ENCODE peak calls at places on chromosome 21, in nine cellular contexts. J, M, P, H, T, F, R, G and Z are unnamed samples.

GRCh38 chr21:46351476-46352155 is 27.7 kb downstream of the PCNT start:
- DNase-seq in R (no peak), F (no peak), T (no peak), H (no peak), P (no peak), G (no peak), J (no peak), M (no peak), Z (no peak)

GRCh38 chr21:42031816-42032215 is 21.7 kb upstream of the ZBTB21 start:
- DNase-seq in T (no peak), H (no peak), F (no peak), G (no peak), J (no peak), M (no peak), R (no peak), P (no peak), Z (no peak)

GRCh38 chr21:33128538-33128937 is 58.6 kb downstream of the OLIG1 start:
- DNase-seq in P (no peak), T (no peak), H (no peak), G (no peak), R (no peak), F (no peak), M (no peak), J (no peak), Z (no peak)

GRCh38 chr21:42769183-42769819 is 110.0 kb downstream of the WDR4 start:
- DNase-seq in G (no peak), H (no peak), J (no peak), F (no peak), P (no peak), M (no peak), T (no peak), R (no peak), Z (no peak)

GRCh38 chr21:42238185-42238934 is 19.4 kb downstream of the ABCG1 start:
- DNase-seq in F (no peak), T (no peak), R (no peak), P (no peak), H (no peak), M (no peak), J (no peak), G (no peak), Z (no peak)

GRCh38 chr21:17501107-17502006 is 11.5 kb upstream of the CXADR start:
- DNase-seq in M (no peak), R (no peak), P (no peak), J (no peak), G (no peak), T (no peak), F (no peak), H (no peak), Z (no peak)

GRCh38 chr21:45069711-45070110 is 4.7 kb upstream of the ADARB1 start:
- DNase-seq in T (no peak), M (no peak), H (no peak), F (no peak), R (no peak), G (no peak), P (no peak), J (no peak), Z (no peak)

GRCh38 chr21:42672699-42673458 is 19.5 kb downstream of the PDE9A start:
- DNase-seq in F (no peak), G (no peak), R (no peak), H (no peak), M (peak; percentile 83), P (no peak), J (peak; percentile 19), T (peak; percentile 62), Z (no peak)

GRCh38 chr21:42441963-42442362 is 38.3 kb downstream of the UBASH3A start:
- DNase-seq in R (no peak), F (no peak), J (no peak), G (no peak), P (no peak), H (no peak), M (no peak), T (no peak), Z (no peak)

GRCh38 chr21:44301093-44301492 is 1.2 kb downstream of the PFKL start:
- DNase-seq in R (no peak), H (no peak), T (no peak), F (no peak), P (no peak), G (no peak), M (no peak), J (no peak), Z (no peak)

GRCh38 chr21:46320331-46320801 is 3.3 kb downstream of the C21orf58 start:
- DNase-seq in R (no peak), J (no peak), M (no peak), F (no peak), G (no peak), H (no peak), P (no peak), T (no peak), Z (no peak)

GRCh38 chr21:19507682-19508260 is 1104.2 kb upstream of the TMPRSS15 start:
- DNase-seq in H (no peak), G (no peak), F (no peak), J (no peak), P (no peak), R (no peak), M (no peak), T (peak; percentile 52), Z (no peak)
- TF ChIP-seq CTCF in H (no peak), G (no peak), F (no peak), J (no peak), P (no peak), R (no peak), M (no peak), T (peak; percentile 58), Z (peak; percentile 52)

DNA sequence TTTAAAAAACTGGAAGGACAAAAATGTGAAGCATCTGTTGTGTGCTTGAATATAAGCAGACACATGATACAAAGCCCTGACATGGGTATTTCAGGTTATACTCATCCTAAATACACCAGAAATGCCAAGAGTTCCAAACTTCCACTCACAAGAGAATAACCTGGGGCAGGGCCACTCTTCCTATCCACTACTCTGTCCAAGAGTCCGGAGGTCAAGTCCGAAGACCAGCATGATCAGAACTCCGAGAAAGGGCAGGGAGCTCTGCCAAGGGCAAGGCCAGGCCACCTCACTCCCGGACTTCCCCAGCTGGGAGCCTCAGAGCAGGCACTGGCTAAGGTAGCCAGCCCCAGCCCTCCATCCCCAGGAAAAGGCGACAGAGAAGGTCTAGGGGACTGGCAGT is 37.5 kb downstream of the HLCS start:
- DNase-seq in H (no peak), F (no peak), G (no peak), R (no peak), P (no peak), T (no peak), J (no peak), M (no peak), Z (no peak)
- TF ChIP-seq CTCF in H (no peak), F (no peak), G (no peak), R (no peak), P (no peak), T (no peak), J (no peak), M (no peak), Z (no peak)

GRCh38 chr21:16460936-16461335 is 731.2 kb downstream of the USP25 start:
- DNase-seq in M (no peak), P (no peak), J (no peak), H (no peak), G (no peak), F (no peak), R (no peak), T (no peak), Z (no peak)
- TF ChIP-seq CTCF in M (no peak), P (no peak), J (no peak), H (no peak), G (no peak), F (no peak), R (no peak), T (peak; percentile 12), Z (no peak)

DNA sequence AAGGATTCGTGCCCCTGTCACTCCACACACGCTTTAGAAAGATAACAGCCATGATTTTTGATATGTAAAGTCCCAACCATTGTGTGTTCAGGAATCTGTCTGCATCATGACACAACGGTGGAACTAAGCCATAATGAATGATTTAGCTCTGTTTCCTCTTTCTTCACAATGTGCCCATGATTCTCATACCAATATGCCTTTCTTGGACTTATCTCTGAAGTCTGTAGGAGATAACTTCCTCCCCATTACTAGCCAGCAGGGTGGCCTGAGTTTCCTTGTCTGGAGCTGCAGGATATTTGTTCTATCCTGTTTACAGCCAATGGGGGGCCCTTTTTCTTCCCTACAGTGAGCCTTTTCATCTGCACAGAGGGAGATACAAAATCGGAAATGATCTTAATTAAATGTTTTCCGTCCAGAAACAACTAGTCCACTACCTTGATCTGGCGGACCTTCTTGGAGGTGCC is 511.8 kb downstream of the USP25 start:
- DNase-seq in H (no peak), J (no peak), R (no peak), T (peak; percentile 41), P (peak; percentile 7), M (no peak), G (no peak), F (no peak), Z (no peak)
- TF ChIP-seq CTCF in H (no peak), J (no peak), R (no peak), T (peak; percentile 7), P (no peak), M (no peak), G (no peak), F (no peak), Z (no peak)

GRCh38 chr21:39911286-39911685 is 44.0 kb downstream of the PCP4 start:
- DNase-seq in M (no peak), R (no peak), F (no peak), G (no peak), H (no peak), J (no peak), T (no peak), P (peak; percentile 2), Z (no peak)
- TF ChIP-seq CTCF in M (no peak), R (no peak), F (no peak), G (no peak), H (no peak), J (no peak), T (no peak), P (no peak), Z (peak; percentile 53)